ENCODE peak calls at places on chromosomes 16 and 17, in six cellular contexts. P is AG08395; V is globus pallidus; J is hepatic stellate cell; S is stimulated activated CD8-positive, alpha-beta memory T cell treated with anti-CD3 and anti-CD28 coated beads, Interleukin-7, amount 100 ng/mL, for 1 hour; E is BJ. Y is an unnamed sample.

GRCh38 chr17:72942594-72942993 is 149.9 kb downstream of the SLC39A11 start:
- DNase-seq in S (no peak), V (no peak), P (no peak), J (no peak), E (no peak), Y (no peak)

GRCh38 chr16:6211644-6212043 is 1114.0 kb upstream of the EEF2KMT start:
- DNase-seq in S (no peak), E (no peak), J (no peak), V (no peak), P (no peak), Y (no peak)

GRCh38 chr17:7224110-7224509 is 4.4 kb downstream of the ACADVL start:
- DNase-seq in J (no peak), S (no peak), P (no peak), V (no peak), E (no peak), Y (no peak)

GRCh38 chr16:30567991-30568638 is 3.4 kb downstream of the ZNF688 start:
- DNase-seq in S (no peak), V (no peak), P (no peak), E (peak), J (peak), Y (peak)

GRCh38 chr17:32240745-32241144 is 24.9 kb upstream of the RHBDL3 start:
- DNase-seq in V (no peak), S (no peak), J (no peak), P (peak), E (no peak), Y (no peak)

GRCh38 chr17:17809527-17810373 is 27.0 kb downstream of the SREBF1 start:
- DNase-seq in P (peak), V (no peak), E (no peak), J (no peak), S (no peak), Y (no peak)

GRCh38 chr17:45666641-45667040 is 117.5 kb upstream of the CRHR1 start:
- DNase-seq in J (no peak), V (no peak), S (no peak), P (no peak), E (no peak), Y (no peak)

GRCh38 chr16:19329932-19330331 is 44.4 kb downstream of the CLEC19A start:
- DNase-seq in V (no peak), P (no peak), S (no peak), E (no peak), J (no peak), Y (no peak)

GRCh38 chr17:6924121-6924676 is 71.7 kb upstream of the ALOX12 start:
- DNase-seq in E (no peak), V (no peak), P (no peak), J (no peak), S (no peak), Y (no peak)

GRCh38 chr16:83113811-83114210 is 487.0 kb downstream of the CDH13 start:
- DNase-seq in E (no peak), J (no peak), V (no peak), P (no peak), S (no peak), Y (no peak)

GRCh38 chr17:61389670-61390478 is 9.8 kb upstream of the TBX2 start:
- DNase-seq in E (no peak), V (no peak), S (no peak), J (peak), P (peak), Y (no peak)

GRCh38 chr17:21677911-21678310 is 14.4 kb upstream of the KCNJ18 start:
- DNase-seq in J (no peak), V (no peak), E (no peak), P (no peak), S (no peak), Y (no peak)

GRCh38 chr16:84689126-84689525 is 10.7 kb upstream of the USP10 start:
- DNase-seq in V (no peak), E (peak), S (no peak), J (peak), P (peak), Y (no peak)

GRCh38 chr16:51050379-51050710 is 100.7 kb downstream of the SALL1 start:
- DNase-seq in S (no peak), E (no peak), P (no peak), J (no peak), V (no peak), Y (no peak)